ENCODE peak calls at places on chromosomes 5 and 9, in five cellular contexts. One of them, this sample, is unnamed.

GRCh38 chr5:93995126-93995621 is 253.8 kb upstream of the POU5F2 start:
- DNase-seq in iris pigment epithelial cell: peak; percentile 29
- DNase-seq in activated naive CD4-positive, alpha-beta T cell treated with anti-CD3 and anti-CD28 coated beads, Interleukin-2, amount 10 ng/mL, durations not matched to agents 7 days and 5 days: no peak
- DNase-seq in A549: no peak
- DNase-seq in activated T-cell treated with anti-CD3 and anti-CD28 coated beads for 1 hour: no peak
- DNase-seq in this sample: no peak

GRCh38 chr5:2139478-2139877 is 256.8 kb upstream of the IRX4 start:
- DNase-seq in iris pigment epithelial cell: no peak
- DNase-seq in activated naive CD4-positive, alpha-beta T cell treated with anti-CD3 and anti-CD28 coated beads, Interleukin-2, amount 10 ng/mL, durations not matched to agents 7 days and 5 days: no peak
- DNase-seq in A549: no peak
- DNase-seq in activated T-cell treated with anti-CD3 and anti-CD28 coated beads for 1 hour: no peak
- DNase-seq in this sample: no peak

GRCh38 chr9:117796681-117797080 is 92.5 kb downstream of the TLR4 start:
- DNase-seq in iris pigment epithelial cell: peak; percentile 90
- DNase-seq in activated naive CD4-positive, alpha-beta T cell treated with anti-CD3 and anti-CD28 coated beads, Interleukin-2, amount 10 ng/mL, durations not matched to agents 7 days and 5 days: no peak
- DNase-seq in A549: no peak
- DNase-seq in activated T-cell treated with anti-CD3 and anti-CD28 coated beads for 1 hour: no peak
- DNase-seq in this sample: no peak

GRCh38 chr5:158802941-158803341 is 296.8 kb downstream of the EBF1 start:
- DNase-seq in iris pigment epithelial cell: no peak
- DNase-seq in activated naive CD4-positive, alpha-beta T cell treated with anti-CD3 and anti-CD28 coated beads, Interleukin-2, amount 10 ng/mL, durations not matched to agents 7 days and 5 days: no peak
- DNase-seq in A549: no peak
- DNase-seq in activated T-cell treated with anti-CD3 and anti-CD28 coated beads for 1 hour: no peak
- DNase-seq in this sample: no peak

GRCh38 chr9:12854218-12854617 is 79.4 kb downstream of the LURAP1L start:
- DNase-seq in iris pigment epithelial cell: no peak
- DNase-seq in activated naive CD4-positive, alpha-beta T cell treated with anti-CD3 and anti-CD28 coated beads, Interleukin-2, amount 10 ng/mL, durations not matched to agents 7 days and 5 days: no peak
- DNase-seq in A549: no peak
- DNase-seq in activated T-cell treated with anti-CD3 and anti-CD28 coated beads for 1 hour: no peak
- DNase-seq in this sample: no peak

GRCh38 chr9:122348288-122348777 is 22.5 kb upstream of the PTGS1 start:
- DNase-seq in iris pigment epithelial cell: no peak
- DNase-seq in activated naive CD4-positive, alpha-beta T cell treated with anti-CD3 and anti-CD28 coated beads, Interleukin-2, amount 10 ng/mL, durations not matched to agents 7 days and 5 days: no peak
- DNase-seq in A549: no peak
- DNase-seq in activated T-cell treated with anti-CD3 and anti-CD28 coated beads for 1 hour: no peak
- DNase-seq in this sample: no peak

GRCh38 chr5:92581249-92581648 is 999.8 kb downstream of the NR2F1-AS1 start:
- DNase-seq in iris pigment epithelial cell: no peak
- DNase-seq in activated naive CD4-positive, alpha-beta T cell treated with anti-CD3 and anti-CD28 coated beads, Interleukin-2, amount 10 ng/mL, durations not matched to agents 7 days and 5 days: no peak
- DNase-seq in A549: no peak
- DNase-seq in activated T-cell treated with anti-CD3 and anti-CD28 coated beads for 1 hour: no peak
- DNase-seq in this sample: no peak

GRCh38 chr9:74496819-74497749 is at the start of gene RORB:
- DNase-seq in iris pigment epithelial cell: peak; percentile 63
- DNase-seq in activated naive CD4-positive, alpha-beta T cell treated with anti-CD3 and anti-CD28 coated beads, Interleukin-2, amount 10 ng/mL, durations not matched to agents 7 days and 5 days: peak; percentile 53
- DNase-seq in A549: no peak
- DNase-seq in activated T-cell treated with anti-CD3 and anti-CD28 coated beads for 1 hour: peak; percentile 4
- DNase-seq in this sample: no peak

GRCh38 chr5:143921525-143922311 is 109.8 kb downstream of the HMHB1 start:
- DNase-seq in iris pigment epithelial cell: peak; percentile 95
- DNase-seq in activated naive CD4-positive, alpha-beta T cell treated with anti-CD3 and anti-CD28 coated beads, Interleukin-2, amount 10 ng/mL, durations not matched to agents 7 days and 5 days: no peak
- DNase-seq in A549: peak; percentile 44
- DNase-seq in activated T-cell treated with anti-CD3 and anti-CD28 coated beads for 1 hour: no peak
- DNase-seq in this sample: no peak

GRCh38 chr5:30693326-30693725 is 500.2 kb upstream of the CDH6 start:
- DNase-seq in iris pigment epithelial cell: no peak
- DNase-seq in activated naive CD4-positive, alpha-beta T cell treated with anti-CD3 and anti-CD28 coated beads, Interleukin-2, amount 10 ng/mL, durations not matched to agents 7 days and 5 days: no peak
- DNase-seq in A549: no peak
- DNase-seq in activated T-cell treated with anti-CD3 and anti-CD28 coated beads for 1 hour: no peak
- DNase-seq in this sample: no peak

GRCh38 chr5:176612008-176612407 is 2.1 kb upstream of the GPRIN1 start:
- DNase-seq in iris pigment epithelial cell: no peak
- DNase-seq in activated naive CD4-positive, alpha-beta T cell treated with anti-CD3 and anti-CD28 coated beads, Interleukin-2, amount 10 ng/mL, durations not matched to agents 7 days and 5 days: no peak
- DNase-seq in A549: no peak
- DNase-seq in activated T-cell treated with anti-CD3 and anti-CD28 coated beads for 1 hour: no peak
- DNase-seq in this sample: no peak

GRCh38 chr5:124536333-124536732 is 210.1 kb downstream of the ZNF608 start:
- DNase-seq in iris pigment epithelial cell: no peak
- DNase-seq in activated naive CD4-positive, alpha-beta T cell treated with anti-CD3 and anti-CD28 coated beads, Interleukin-2, amount 10 ng/mL, durations not matched to agents 7 days and 5 days: no peak
- DNase-seq in A549: no peak
- DNase-seq in activated T-cell treated with anti-CD3 and anti-CD28 coated beads for 1 hour: no peak
- DNase-seq in this sample: no peak

GRCh38 chr5:156947933-156948332 is 15.1 kb downstream of the TIMD4 start:
- DNase-seq in iris pigment epithelial cell: no peak
- DNase-seq in activated naive CD4-positive, alpha-beta T cell treated with anti-CD3 and anti-CD28 coated beads, Interleukin-2, amount 10 ng/mL, durations not matched to agents 7 days and 5 days: peak; percentile 67
- DNase-seq in A549: no peak
- DNase-seq in activated T-cell treated with anti-CD3 and anti-CD28 coated beads for 1 hour: no peak
- DNase-seq in this sample: no peak